ENCODE peak calls at places on chromosomes 13 and 19, in eight cellular contexts. I is MM.1S; E is breast epithelium; B is left ventricle myocardium inferior; N is CD8-positive, alpha-beta T cell; M is mammary epithelial cell; D is prostate gland; Z is foreskin keratinocyte. A is an unnamed sample. For H3K4me1, the result is how much of the 10 kb centered on the place peaks cover.

GRCh38 chr13:40798380-40798779 is 9.0 kb downstream of the SLC25A15 start:
- DNase-seq in M (no peak), D (no peak), Z (no peak), B (no peak), I (peak), E (peak), N (no peak), A (no peak)

GRCh38 chr19:13966684-13967128 is 14.4 kb downstream of the DCAF15 start:
- DNase-seq in N (no peak), I (no peak), D (no peak), B (no peak), M (no peak), E (no peak), Z (no peak), A (no peak)

GRCh38 chr13:23921451-23921888 is 24.2 kb upstream of the C1QTNF9B start:
- DNase-seq in D (peak), Z (peak), E (no peak), M (peak), B (no peak), I (peak), N (no peak), A (no peak)

GRCh38 chr19:41646589-41647204 is 19.8 kb upstream of the CEACAM4 start:
- DNase-seq in N (no peak), B (no peak), D (no peak), M (no peak), I (no peak), E (no peak), Z (no peak), A (no peak)

GRCh38 chr13:112942689-112943308 is 26.2 kb upstream of the MCF2L start:
- DNase-seq in D (peak), N (peak), Z (peak), M (peak), B (peak), I (peak), E (peak), A (peak)

GRCh38 chr13:112634102-112634501 is 46.1 kb upstream of the TUBGCP3 start:
- DNase-seq in Z (no peak), N (no peak), I (no peak), B (no peak), E (no peak), D (no peak), M (no peak), A (no peak)

GRCh38 chr13:42760949-42761348 is 20.4 kb upstream of the FAM216B start:
- DNase-seq in D (no peak), N (no peak), B (no peak), I (no peak), E (no peak), Z (no peak), M (no peak), A (no peak)

GRCh38 chr19:46133101-46133627 is 8.7 kb upstream of the IGFL3 start:
- DNase-seq in Z (peak), D (peak), E (no peak), N (no peak), M (peak), I (no peak), B (no peak), A (no peak)

GRCh38 chr13:20457670-20458069 is 68.0 kb downstream of the CRYL1 start:
- DNase-seq in M (no peak), N (no peak), E (no peak), Z (no peak), D (no peak), I (no peak), B (no peak), A (no peak)

GRCh38 chr19:6662692-6663091 is 7.3 kb downstream of the TNFSF14 start:
- DNase-seq in M (no peak), B (no peak), E (no peak), N (no peak), I (no peak), D (no peak), Z (no peak), A (no peak)

GRCh38 chr19:38556521-38557174 is 61.1 kb downstream of the MAP4K1 start:
- DNase-seq in M (peak), I (no peak), D (no peak), Z (peak), B (no peak), E (no peak), N (no peak), A (no peak)

GRCh38 chr19:4186087-4186993 is 3.9 kb downstream of the ANKRD24 start:
- DNase-seq in Z (peak), M (peak), N (peak), I (peak), B (peak), D (peak), E (peak), A (no peak)

GRCh38 chr19:35977446-35978222 is 17.4 kb upstream of the SDHAF1 start:
- DNase-seq in M (no peak), E (no peak), D (no peak), Z (no peak), B (no peak), N (no peak), I (no peak), A (no peak)

GRCh38 chr19:48703316-48703715 is 7.5 kb downstream of the FUT2 start:
- DNase-seq in I (no peak), Z (no peak), D (no peak), E (no peak), M (no peak), N (no peak), B (no peak), A (no peak)

DNA sequence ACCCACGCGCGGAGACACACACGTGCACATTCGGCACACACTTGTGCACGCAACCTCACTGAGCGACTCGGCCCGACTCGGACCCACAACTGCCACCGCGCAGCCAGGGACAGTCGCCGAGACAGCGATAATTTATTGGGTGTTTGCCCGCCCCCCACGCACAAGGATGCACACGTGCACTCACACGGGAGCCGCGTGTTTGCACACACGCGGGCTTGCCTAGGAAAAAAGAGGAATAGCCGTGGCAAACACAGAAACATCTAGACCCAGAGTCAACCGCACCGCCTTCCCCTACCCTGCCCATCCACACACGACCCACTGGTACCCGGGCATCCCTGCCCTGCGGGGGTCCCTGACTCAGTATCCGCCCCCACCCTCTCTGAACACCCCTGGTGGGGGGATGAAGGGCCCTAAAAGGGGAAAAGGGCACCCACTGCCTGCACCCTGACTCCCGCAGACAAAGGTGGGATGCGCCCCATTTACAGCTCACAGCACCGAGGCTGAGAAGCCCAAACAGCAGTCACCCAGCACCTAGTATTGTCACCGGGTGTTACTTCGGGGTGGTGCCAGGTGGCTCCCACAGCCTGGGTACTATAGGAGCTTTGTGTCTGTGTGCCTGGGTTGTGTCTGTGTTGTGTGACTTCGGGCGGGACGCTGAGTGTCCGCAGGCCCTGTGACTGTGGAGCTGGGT is 1.0 kb upstream of the SSBP4 start:
- DNase-seq in N (no peak), M (no peak), B (no peak), D (no peak), I (no peak), E (no peak), Z (peak), A (no peak)
- H3K4me1 ChIP-seq in N (half or more), M (under half), B (half or more), D (under half), I (under half), E (under half), Z (under half), A (under half)

GRCh38 chr19:16575282-16575681 is 3.1 kb upstream of the SLC35E1 start:
- DNase-seq in D (no peak), I (no peak), B (no peak), M (no peak), N (no peak), E (no peak), Z (no peak), A (no peak)

GRCh38 chr19:16571689-16572331 is 405 bp downstream of the SLC35E1 start:
- DNase-seq in B (no peak), I (peak), D (peak), Z (no peak), E (no peak), N (no peak), M (peak), A (no peak)

GRCh38 chr19:16573925-16574324 is 1.7 kb upstream of the SLC35E1 start:
- DNase-seq in Z (no peak), B (no peak), M (no peak), D (no peak), I (no peak), E (no peak), N (peak), A (no peak)

GRCh38 chr19:16572332-16573211 is at the start of gene SLC35E1:
- DNase-seq in B (peak), E (peak), Z (peak), M (peak), N (peak), I (peak), D (peak), A (peak)

DNA sequence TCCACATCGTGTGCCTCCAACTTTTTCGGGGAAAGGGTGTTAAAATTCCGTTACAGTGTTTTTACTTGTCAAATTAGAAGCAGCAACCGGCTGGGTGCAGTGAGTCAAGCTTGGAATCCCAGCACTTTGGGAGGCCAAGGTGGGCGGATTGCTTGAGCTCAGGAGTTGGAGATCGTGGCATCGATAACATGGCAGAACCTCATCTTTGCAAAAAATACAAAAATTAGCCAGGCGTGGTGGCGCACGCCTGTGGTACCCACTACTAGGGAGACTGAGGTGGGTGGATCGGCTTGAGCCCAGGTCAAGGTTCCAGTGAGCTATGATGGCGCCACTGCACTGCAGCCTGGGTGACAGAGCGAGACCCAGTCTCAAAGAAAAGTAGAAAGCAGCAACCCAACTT is 1.1 kb upstream of the SLC35E1 start:
- DNase-seq in I (no peak), E (no peak), B (no peak), Z (no peak), D (no peak), N (no peak), M (no peak), A (no peak)
- H3K4me1 ChIP-seq in I (under half), E (under half), B (half or more), Z (under half), D (under half), N (under half), M (under half), A (under half)

GRCh38 chr19:54299126-54299498 is 13.9 kb downstream of the LILRA5 start:
- DNase-seq in E (no peak), D (no peak), B (no peak), N (peak), I (no peak), M (no peak), Z (no peak), A (no peak)
- H3K4me1 ChIP-seq in E (under half), D (under half), B (under half), N (under half), I (under half), M (under half), Z (under half), A (under half)

DNA sequence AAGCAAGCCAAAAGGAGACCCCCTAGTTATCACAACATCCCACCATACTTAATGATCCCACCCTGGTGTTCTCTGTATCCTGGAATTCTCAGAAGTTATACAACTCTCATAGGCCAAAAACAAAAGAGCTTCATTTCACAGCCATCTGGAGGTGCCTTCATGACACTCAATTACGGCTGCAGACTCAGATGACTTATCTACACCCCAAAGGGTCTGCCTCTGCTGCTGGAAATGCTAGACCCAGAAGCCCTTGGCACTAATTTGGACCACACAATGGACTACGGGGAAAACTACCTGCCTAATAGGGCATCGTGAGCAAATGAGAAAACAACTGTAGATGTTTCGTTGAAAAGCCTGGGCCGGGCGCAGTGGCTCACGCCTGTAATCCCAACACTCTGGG is 40.2 kb downstream of the BRD4 start:
- DNase-seq in M (no peak), N (no peak), Z (no peak), E (no peak), B (no peak), D (no peak), I (no peak), A (no peak)
- H3K4me1 ChIP-seq in M (half or more), N (half or more), Z (under half), E (under half), B (half or more), D (under half), I (half or more), A (half or more)

GRCh38 chr19:55246462-55247451 is 12.1 kb downstream of the PPP6R1 start:
- DNase-seq in N (no peak), Z (no peak), M (no peak), I (no peak), E (no peak), D (no peak), B (no peak), A (no peak)
- H3K4me1 ChIP-seq in N (under half), Z (under half), M (under half), I (under half), E (under half), D (under half), B (under half), A (under half)

GRCh38 chr19:47508721-47509120 is 6.1 kb downstream of the NAPA start:
- DNase-seq in M (no peak), N (no peak), E (no peak), I (no peak), D (no peak), Z (no peak), B (no peak), A (no peak)
- H3K4me1 ChIP-seq in M (under half), N (under half), E (under half), I (under half), D (half or more), Z (under half), B (half or more), A (half or more)

GRCh38 chr19:16465239-16465638 is 6.5 kb downstream of the EPS15L1 start:
- DNase-seq in M (no peak), B (no peak), E (no peak), Z (no peak), I (no peak), N (no peak), D (no peak), A (no peak)
- H3K4me1 ChIP-seq in M (under half), B (half or more), E (under half), Z (under half), I (under half), N (under half), D (under half), A (under half)

DNA sequence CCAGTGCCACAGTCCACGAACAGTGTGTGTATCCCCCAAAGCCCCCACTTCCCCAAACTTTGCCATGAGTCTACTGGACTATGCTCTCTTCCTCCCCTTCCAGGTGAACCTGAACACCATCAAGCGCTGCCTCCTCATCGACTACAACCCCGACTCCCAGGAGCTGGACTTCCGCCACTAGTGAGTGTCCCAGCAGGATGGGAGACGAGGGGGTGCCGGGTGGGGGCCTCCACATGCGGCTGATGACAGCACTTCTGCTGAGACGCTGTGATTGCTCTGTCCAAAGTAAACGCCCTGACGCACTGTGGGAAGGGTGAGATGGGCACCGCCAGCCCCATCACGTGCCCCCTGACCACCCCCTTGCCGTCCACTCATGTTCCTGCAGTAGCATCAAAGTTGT is 2.0 kb upstream of the P2RY11 start:
- DNase-seq in M (no peak), Z (no peak), D (no peak), B (no peak), N (no peak), E (no peak), I (no peak), A (no peak)
- H3K4me1 ChIP-seq in M (under half), Z (under half), D (under half), B (under half), N (half or more), E (under half), I (under half), A (under half)

GRCh38 chr13:30396434-30397075 is 25.7 kb upstream of the UBE2L5 start:
- DNase-seq in D (no peak), E (no peak), M (peak), Z (peak), N (no peak), B (no peak), I (no peak), A (no peak)

GRCh38 chr13:30400376-30400775 is 21.9 kb upstream of the UBE2L5 start:
- DNase-seq in N (no peak), E (no peak), M (no peak), B (no peak), I (no peak), Z (no peak), D (no peak), A (no peak)

GRCh38 chr13:30394798-30395191 is 27.5 kb upstream of the UBE2L5 start:
- DNase-seq in I (peak), N (no peak), E (no peak), B (no peak), D (no peak), M (peak), Z (no peak), A (no peak)

GRCh38 chr13:30398601-30399072 is 23.7 kb upstream of the UBE2L5 start:
- DNase-seq in N (no peak), I (no peak), B (no peak), E (no peak), D (no peak), M (no peak), Z (no peak), A (no peak)

GRCh38 chr13:30395192-30396158 is 26.8 kb upstream of the UBE2L5 start:
- DNase-seq in N (peak), Z (peak), B (peak), E (peak), I (peak), M (peak), D (peak), A (peak)
- H3K4me1 ChIP-seq in N (under half), Z (under half), B (under half), E (under half), I (under half), M (under half), D (under half), A (under half)

A was measured in thoracic aorta.